ENCODE peak calls at places on chromosome 14, in eight cellular contexts. S is tibial artery, J is AG10803, O is MCF 10A, P is choroid plexus epithelial cell, W is GM12865, E is mucosa of descending colon, N is lung. K is an unnamed sample.

GRCh38 chr14:80489513-80489912 is 278.2 kb upstream of the DIO2 start:
- DNase-seq in S (no peak), J (no peak), O (no peak), P (no peak), W (no peak), E (no peak), N (no peak), K (no peak)

GRCh38 chr14:22319526-22320352 is 269.3 kb downstream of the DAD1 start:
- DNase-seq in S (peak; percentile 70), J (peak; percentile 54), O (peak; percentile 62), P (peak; percentile 88), W (peak; percentile 75), E (no peak), N (peak; percentile 61), K (no peak)

GRCh38 chr14:102231476-102232347 is 73.3 kb downstream of the MOK start:
- DNase-seq in S (no peak), J (no peak), O (no peak), P (no peak), W (no peak), E (no peak), N (no peak), K (no peak)

GRCh38 chr14:23005451-23005850 is 4.5 kb downstream of the C14orf93 start:
- DNase-seq in S (no peak), J (no peak), O (no peak), P (no peak), W (no peak), E (no peak), N (no peak), K (no peak)

GRCh38 chr14:88599761-88600439 is 37.1 kb downstream of the ZC3H14 start:
- DNase-seq in S (no peak), J (no peak), O (no peak), P (no peak), W (peak; percentile 89), E (no peak), N (no peak), K (no peak)

GRCh38 chr14:95380350-95381042 is 60.8 kb upstream of the CLMN start:
- DNase-seq in S (no peak), J (no peak), O (no peak), P (no peak), W (no peak), E (no peak), N (no peak), K (no peak)

GRCh38 chr14:22908601-22909000 is 10.3 kb downstream of the RBM23 start:
- DNase-seq in S (no peak), J (peak; percentile 48), O (no peak), P (peak; percentile 82), W (no peak), E (no peak), N (no peak), K (peak; percentile 49)

GRCh38 chr14:67420102-67420739 is 8.3 kb upstream of the PLEK2 start:
- DNase-seq in S (no peak), J (no peak), O (no peak), P (no peak), W (peak; percentile 62), E (no peak), N (no peak), K (no peak)

GRCh38 chr14:91246051-91246852 is 1.7 kb upstream of the GPR68 start:
- DNase-seq in S (no peak), J (no peak), O (peak; percentile 29), P (no peak), W (no peak), E (no peak), N (no peak), K (no peak)

GRCh38 chr14:21109377-21110260 is 8.8 kb downstream of the TMEM253 start:
- DNase-seq in S (no peak), J (no peak), O (peak; percentile 41), P (no peak), W (peak; percentile 84), E (no peak), N (no peak), K (no peak)

GRCh38 chr14:75511201-75511600 is 11.1 kb upstream of the BATF start:
- DNase-seq in S (no peak), J (no peak), O (no peak), P (no peak), W (no peak), E (no peak), N (no peak), K (no peak)

GRCh38 chr14:64649383-64649998 is 54.7 kb upstream of the PLEKHG3 start:
- DNase-seq in S (peak; percentile 38), J (peak; percentile 95), O (peak; percentile 86), P (peak; percentile 93), W (no peak), E (no peak), N (no peak), K (no peak)

GRCh38 chr14:68440776-68441175 is 352.1 kb downstream of the ZFP36L1 start:
- DNase-seq in S (no peak), J (peak; percentile 50), O (no peak), P (no peak), W (no peak), E (no peak), N (no peak), K (no peak)

GRCh38 chr14:64522591-64523355 is 17.8 kb upstream of the HSPA2 start:
- DNase-seq in S (no peak), J (no peak), O (no peak), P (no peak), W (no peak), E (no peak), N (no peak), K (no peak)

GRCh38 chr14:30227871-30228270 is 300.2 kb upstream of the PRKD1 start:
- DNase-seq in S (peak; percentile 43), J (peak; percentile 58), O (peak; percentile 77), P (peak; percentile 76), W (no peak), E (no peak), N (no peak), K (no peak)

GRCh38 chr14:59325906-59326305 is 137.4 kb downstream of the DAAM1 start:
- DNase-seq in S (peak; percentile 58), J (peak; percentile 89), O (peak; percentile 37), P (no peak), W (no peak), E (no peak), N (no peak), K (no peak)

GRCh38 chr14:60965402-60965801 is 15.5 kb downstream of the TRMT5 start:
- DNase-seq in S (no peak), J (peak; percentile 65), O (peak; percentile 27), P (peak; percentile 87), W (no peak), E (no peak), N (no peak), K (no peak)

GRCh38 chr14:49670475-49670874 is 17.5 kb downstream of the POLE2 start:
- DNase-seq in S (no peak), J (no peak), O (no peak), P (no peak), W (no peak), E (no peak), N (no peak), K (no peak)

GRCh38 chr14:101062065-101062450 is 158.5 kb upstream of the RTL1 start:
- DNase-seq in S (no peak), J (no peak), O (no peak), P (no peak), W (no peak), E (no peak), N (no peak), K (peak; percentile 35)

GRCh38 chr14:90576581-90576980 is 179.8 kb downstream of the CALM1 start:
- DNase-seq in S (no peak), J (peak; percentile 74), O (no peak), P (peak; percentile 63), W (no peak), E (no peak), N (no peak), K (no peak)

GRCh38 chr14:68704736-68705720 is 87.8 kb downstream of the ZFP36L1 start:
- DNase-seq in S (no peak), J (peak; percentile 64), O (peak; percentile 79), P (no peak), W (no peak), E (no peak), N (no peak), K (no peak)

GRCh38 chr14:95609398-95609990 is 74.6 kb downstream of the GLRX5 start:
- DNase-seq in S (no peak), J (peak; percentile 16), O (peak; percentile 70), P (peak; percentile 37), W (peak; percentile 70), E (no peak), N (no peak), K (no peak)

GRCh38 chr14:95490127-95490526 is 26.3 kb downstream of the SYNE3 start:
- DNase-seq in S (no peak), J (no peak), O (no peak), P (no peak), W (no peak), E (no peak), N (no peak), K (no peak)

GRCh38 chr14:69901113-69901951 is 22.1 kb downstream of the SMOC1 start:
- DNase-seq in S (peak; percentile 43), J (peak; percentile 63), O (peak; percentile 93), P (peak; percentile 96), W (no peak), E (no peak), N (no peak), K (no peak)
- TF ChIP-seq CTCF in S (no peak), J (no peak), O (no peak), P (no peak), W (no peak), E (no peak), N (no peak), K (no peak)

GRCh38 chr14:73283592-73284379 is 46.5 kb downstream of the PAPLN start:
- DNase-seq in S (no peak), J (peak; percentile 26), O (no peak), P (peak; percentile 52), W (no peak), E (no peak), N (no peak), K (no peak)
- TF ChIP-seq CTCF in S (no peak), J (peak; percentile 46), O (no peak), P (peak; percentile 39), W (no peak), E (no peak), N (no peak), K (no peak)

GRCh38 chr14:105282098-105282725 is 18.6 kb downstream of the BRF1 start:
- DNase-seq in S (no peak), J (no peak), O (no peak), P (no peak), W (no peak), E (no peak), N (no peak), K (no peak)
- TF ChIP-seq CTCF in S (no peak), J (no peak), O (no peak), P (no peak), W (no peak), E (no peak), N (no peak), K (peak; percentile 17)

DNA sequence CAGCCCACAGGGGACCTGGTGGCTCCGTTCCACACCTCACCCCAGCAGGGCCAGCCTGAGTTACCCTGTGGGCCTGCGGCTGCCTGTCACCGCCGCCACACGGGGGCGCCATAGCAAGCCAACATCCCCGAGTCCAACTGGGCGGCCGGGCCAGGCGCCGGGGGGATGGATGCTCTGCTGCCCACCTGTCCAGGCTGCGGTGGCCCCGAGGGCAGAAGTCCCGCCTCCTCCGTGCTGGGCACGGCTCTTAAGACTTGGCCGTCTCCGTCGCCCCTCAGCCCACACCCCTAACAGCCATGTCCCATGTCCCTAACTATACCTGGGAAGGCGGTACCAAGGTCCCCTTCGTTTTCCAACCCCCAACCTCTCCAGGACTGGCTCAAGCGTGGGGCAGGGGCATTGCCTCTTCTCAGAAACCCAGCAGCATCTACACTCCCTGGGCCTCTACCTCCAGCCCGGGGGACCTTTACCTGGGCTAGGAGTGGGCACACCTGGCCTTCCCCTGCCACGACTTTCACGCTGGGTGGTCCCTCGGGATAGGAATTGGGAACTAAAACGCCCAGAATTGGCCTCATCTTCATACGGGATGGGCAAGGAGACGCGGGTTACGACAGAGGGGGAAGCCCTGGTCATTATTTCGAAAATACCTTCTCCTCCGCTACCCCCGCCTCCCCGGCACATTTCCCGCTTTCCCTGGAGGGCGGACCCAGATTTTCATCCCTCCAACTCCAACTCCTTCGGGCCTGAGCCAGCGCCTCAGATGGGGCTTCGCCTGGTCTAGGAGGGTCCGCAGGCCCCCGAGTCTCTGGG is 1.1 kb upstream of the CYP46A1 start:
- DNase-seq in S (peak; percentile 82), J (peak; percentile 58), O (peak; percentile 76), P (peak; percentile 74), W (peak; percentile 82), E (peak; percentile 83), N (peak; percentile 69), K (no peak)
- TF ChIP-seq CTCF in S (peak; percentile 90), J (peak; percentile 75), O (peak; percentile 94), P (peak; percentile 85), W (peak; percentile 90), E (peak; percentile 94), N (peak; percentile 49), K (peak; percentile 83)

K was measured in CD14-positive monocyte.